ENCODE peak calls at places on chromosomes 7 and 10, in eight cellular contexts. M is GM12878, W is endothelial cell of umbilical vein, R is HCT116, F is HepG2, U is K562, S is H1, D is SK-N-SH. K is an unnamed sample.

GRCh38 chr7:5554287-5554785 is 130.7 kb upstream of the TNRC18 start:
- DNase-seq in M (no peak), W (no peak), R (no peak), F (no peak), U (no peak), S (no peak), D (no peak), K (no peak)

GRCh38 chr7:98922392-98923107 is 44.2 kb downstream of the TRRAP start:
- DNase-seq in M (no peak), W (no peak), R (no peak), F (peak; percentile 83), U (no peak), S (no peak), D (no peak), K (no peak)

GRCh38 chr7:74424291-74424880 is 29.3 kb upstream of the GTF2IRD1 start:
- DNase-seq in M (no peak), W (no peak), R (no peak), F (no peak), U (no peak), S (no peak), D (peak; percentile 39), K (no peak)

GRCh38 chr7:94656925-94657731 is 1.2 kb upstream of the SGCE start:
- DNase-seq in M (no peak), W (peak; percentile 55), R (peak; percentile 16), F (no peak), U (no peak), S (peak; percentile 51), D (no peak), K (no peak)

GRCh38 chr7:4430227-4430626 is 251.9 kb upstream of the FOXK1 start:
- DNase-seq in M (no peak), W (no peak), R (no peak), F (no peak), U (no peak), S (no peak), D (no peak), K (no peak)

GRCh38 chr10:91409069-91409868 is 875 bp upstream of the HECTD2 start:
- DNase-seq in M (no peak), W (peak; percentile 87), R (no peak), F (peak; percentile 53), U (peak; percentile 27), S (no peak), D (peak; percentile 82), K (no peak)

GRCh38 chr7:151038951-151039849 is 9.1 kb upstream of the ASIC3 start:
- DNase-seq in M (no peak), W (peak; percentile 97), R (no peak), F (peak; percentile 67), U (peak; percentile 99), S (no peak), D (peak; percentile 87), K (no peak)

GRCh38 chr10:114412907-114413386 is 8.6 kb upstream of the AFAP1L2 start:
- DNase-seq in M (no peak), W (peak; percentile 70), R (peak; percentile 27), F (no peak), U (no peak), S (no peak), D (no peak), K (no peak)

GRCh38 chr7:6271694-6272371 is 591 bp downstream of the CYTH3 start:
- DNase-seq in M (no peak), W (peak; percentile 15), R (no peak), F (no peak), U (peak; percentile 58), S (peak; percentile 66), D (no peak), K (no peak)

GRCh38 chr7:46220066-46220630 is 299.1 kb upstream of the IGFBP3 start:
- DNase-seq in M (no peak), W (no peak), R (no peak), F (no peak), U (no peak), S (peak; percentile 6), D (no peak), K (no peak)

GRCh38 chr10:34168429-34168828 is 646.7 kb downstream of the PARD3 start:
- DNase-seq in M (no peak), W (no peak), R (no peak), F (no peak), U (no peak), S (no peak), D (no peak), K (no peak)

GRCh38 chr7:20484366-20484765 is 131.1 kb upstream of the ABCB5 start:
- DNase-seq in M (no peak), W (peak; percentile 49), R (no peak), F (no peak), U (no peak), S (no peak), D (no peak), K (no peak)

GRCh38 chr7:16411391-16411790 is 9.9 kb downstream of the CRPPA start:
- DNase-seq in M (no peak), W (no peak), R (no peak), F (no peak), U (no peak), S (no peak), D (no peak), K (no peak)

GRCh38 chr10:102367441-102367840 is 28.1 kb upstream of the NFKB2 start:
- DNase-seq in M (no peak), W (no peak), R (no peak), F (no peak), U (no peak), S (no peak), D (no peak), K (no peak)

GRCh38 chr10:102500621-102501149 is 1.8 kb downstream of the ACTR1A start:
- DNase-seq in M (no peak), W (no peak), R (no peak), F (no peak), U (no peak), S (no peak), D (no peak), K (no peak)

GRCh38 chr10:6737758-6738463 is 157.8 kb upstream of the PRKCQ start:
- DNase-seq in M (no peak), W (peak; percentile 69), R (no peak), F (no peak), U (no peak), S (no peak), D (no peak), K (no peak)

GRCh38 chr10:92914478-92915066 is 66.3 kb downstream of the EXOC6 start:
- DNase-seq in M (no peak), W (peak; percentile 57), R (peak; percentile 51), F (peak; percentile 68), U (peak; percentile 36), S (peak; percentile 73), D (peak; percentile 41), K (no peak)

GRCh38 chr10:15789793-15790525 is 70.2 kb upstream of the ITGA8 start:
- DNase-seq in M (no peak), W (no peak), R (no peak), F (no peak), U (no peak), S (no peak), D (no peak), K (no peak)

GRCh38 chr7:87413951-87414381 is 61.5 kb downstream of the ABCB4 start:
- DNase-seq in M (no peak), W (no peak), R (no peak), F (no peak), U (no peak), S (no peak), D (peak; percentile 33), K (no peak)

GRCh38 chr7:16776053-16776452 is 22.5 kb downstream of the TSPAN13 start:
- DNase-seq in M (no peak), W (no peak), R (no peak), F (no peak), U (no peak), S (no peak), D (no peak), K (no peak)

GRCh38 chr10:119652361-119652760 is 1.2 kb downstream of the BAG3 start:
- DNase-seq in M (no peak), W (peak; percentile 77), R (peak; percentile 43), F (peak; percentile 35), U (no peak), S (no peak), D (no peak), K (peak; percentile 40)

DNA sequence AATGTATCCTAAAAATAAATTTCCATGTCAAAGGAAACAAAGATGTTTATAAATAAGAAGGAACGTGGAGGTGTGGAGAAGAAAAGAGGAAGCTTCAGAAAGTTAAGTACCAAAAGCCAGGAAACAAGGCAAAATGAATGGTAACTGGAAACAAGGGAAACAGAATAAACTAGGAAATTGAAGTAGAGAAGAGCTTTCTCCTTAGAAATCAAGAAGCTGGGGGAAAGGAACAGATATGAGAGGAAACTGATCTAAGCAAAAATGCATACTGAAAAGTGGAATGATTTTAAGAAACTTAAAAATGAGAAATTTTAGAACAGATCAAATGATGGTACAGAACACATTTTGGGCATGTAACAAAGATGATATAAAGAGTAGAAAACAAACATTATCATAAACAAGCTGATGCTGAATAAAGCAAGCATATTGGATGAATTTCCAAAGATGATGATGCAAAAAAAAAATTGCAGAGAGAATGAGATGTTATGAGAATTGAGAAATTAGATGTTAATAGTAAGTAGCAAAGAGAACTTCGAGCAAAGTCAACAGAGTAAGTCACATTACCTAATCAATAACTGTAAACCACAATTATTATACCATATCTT is 1.9 kb downstream of the BRAF start:
- DNase-seq in M (no peak), W (no peak), R (no peak), F (no peak), U (no peak), S (no peak), D (no peak), K (no peak)
- H3K9ac ChIP-seq in M (no peak overlapping the region), W (peak overlapping the region; percentile 97), R (no peak overlapping the region), F (peak overlapping the region; percentile 12), U (no peak overlapping the region), S (no peak overlapping the region), D (no peak overlapping the region), K (peak overlapping the region; percentile 4)

DNA sequence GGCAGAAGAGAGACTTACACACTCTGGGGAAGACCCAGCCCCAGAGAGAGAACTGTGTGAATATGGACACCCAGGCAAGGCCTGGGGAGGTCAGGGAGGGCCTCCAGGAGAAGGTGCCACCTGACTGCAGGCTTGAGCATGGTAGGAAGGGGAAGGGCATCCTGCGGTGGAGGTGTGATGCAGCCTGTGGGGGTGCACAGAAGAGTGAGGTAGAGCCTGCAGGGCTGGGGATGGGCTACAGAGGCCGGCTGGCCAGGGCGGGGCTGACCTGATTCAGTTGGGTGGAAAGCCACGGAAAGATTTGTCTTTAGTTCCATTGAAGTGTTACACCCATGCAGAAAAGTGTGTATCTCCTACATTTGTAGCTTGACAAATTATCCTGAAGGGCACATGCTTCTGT is 47.6 kb downstream of the ZMIZ1 start:
- DNase-seq in M (peak; percentile 31), W (no peak), R (no peak), F (no peak), U (no peak), S (no peak), D (no peak), K (no peak)
- H3K36me3 ChIP-seq in M (no peaks in the 10 kb centered on the region), W (no peaks in the 10 kb centered on the region), R (no peaks in the 10 kb centered on the region), F (peaks cover 33% of the 10 kb centered on the region), U (peaks cover 26% of the 10 kb centered on the region), S (peaks cover 8% of the 10 kb centered on the region), D (peaks cover 27% of the 10 kb centered on the region), K (no peaks in the 10 kb centered on the region)

GRCh38 chr10:101070098-101070497 is 8.3 kb downstream of the KAZALD1 start:
- DNase-seq in M (no peak), W (no peak), R (no peak), F (no peak), U (no peak), S (no peak), D (no peak), K (no peak)
- TF ChIP-seq POLR2AphosphoS5 in M (no peak), W (no peak), R (peak; percentile 14), F (no peak), U (no peak), S (no peak), D (no peak), K (no peak)

DNA sequence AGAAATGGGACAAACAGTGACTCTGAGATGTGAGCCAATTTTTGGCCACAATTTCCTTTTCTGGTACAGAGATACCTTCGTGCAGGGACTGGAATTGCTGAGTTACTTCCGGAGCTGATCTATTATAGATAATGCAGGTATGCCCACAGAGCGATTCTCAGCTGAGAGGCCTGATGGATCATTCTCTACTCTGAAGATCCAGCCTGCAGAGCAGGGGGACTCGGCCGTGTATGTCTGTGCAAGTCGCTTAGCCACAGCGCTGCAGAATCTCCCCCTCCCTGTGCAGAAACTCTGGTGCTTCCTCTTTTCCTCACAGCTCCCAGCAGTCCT is 183.2 kb upstream of the PRSS58 start:
- DNase-seq in M (no peak), W (no peak), R (no peak), F (no peak), U (no peak), S (no peak), D (no peak), K (no peak)
- H3K9ac ChIP-seq in M (no peak overlapping the region), W (no peak overlapping the region), R (no peak overlapping the region), F (no peak overlapping the region), U (no peak overlapping the region), S (no peak overlapping the region), D (peak overlapping the region; percentile 6), K (no peak overlapping the region)